ENCODE peak calls at places on chromosomes 1 and 21, in eight cellular contexts. N is AG10803, K is MCF 10A, J is progenitor cell of endocrine pancreas, A is AG09319, Z is Panc1, C is A549, V is hepatocyte. O is an unnamed sample.

GRCh38 chr1:6519935-6520621 is 28.6 kb upstream of the PLEKHG5 start:
- DNase-seq in N (peak; percentile 83), K (peak; percentile 72), J (no peak), A (peak; percentile 59), Z (no peak), C (no peak), V (peak; percentile 78), O (peak; percentile 70)

GRCh38 chr1:54819195-54819536 is 18.0 kb upstream of the TTC22 start:
- DNase-seq in N (no peak), K (no peak), J (no peak), A (no peak), Z (no peak), C (no peak), V (no peak), O (no peak)

GRCh38 chr1:32759997-32760623 is 57.0 kb downstream of the YARS1 start:
- DNase-seq in N (peak; percentile 22), K (peak; percentile 97), J (peak; percentile 90), A (no peak), Z (peak; percentile 47), C (peak; percentile 92), V (peak; percentile 98), O (no peak)

GRCh38 chr1:53617382-53618217 is 121.4 kb downstream of the GLIS1 start:
- DNase-seq in N (peak; percentile 43), K (no peak), J (no peak), A (peak; percentile 28), Z (no peak), C (no peak), V (no peak), O (peak; percentile 23)

GRCh38 chr1:26164036-26164927 is 4.5 kb downstream of the C1orf232 start:
- DNase-seq in N (peak; percentile 8), K (no peak), J (peak; percentile 66), A (no peak), Z (no peak), C (peak; percentile 50), V (peak; percentile 79), O (no peak)

GRCh38 chr1:214377886-214378285 is 96.9 kb downstream of the SMYD2 start:
- DNase-seq in N (peak; percentile 93), K (no peak), J (no peak), A (peak; percentile 51), Z (no peak), C (no peak), V (no peak), O (peak; percentile 77)

GRCh38 chr1:189212606-189213005 is 1265.1 kb downstream of the BRINP3 start:
- DNase-seq in N (no peak), K (no peak), J (no peak), A (no peak), Z (no peak), C (no peak), V (no peak), O (no peak)

GRCh38 chr1:213466578-213466977 is 415.5 kb downstream of the RPS6KC1 start:
- DNase-seq in N (no peak), K (no peak), J (no peak), A (no peak), Z (no peak), C (no peak), V (no peak), O (no peak)

GRCh38 chr1:228309548-228310067 is 97.0 kb downstream of the TRIM11 start:
- DNase-seq in N (no peak), K (no peak), J (no peak), A (no peak), Z (no peak), C (no peak), V (no peak), O (no peak)

GRCh38 chr1:109787845-109788605 is 24.3 kb upstream of the EPS8L3 start:
- DNase-seq in N (no peak), K (no peak), J (no peak), A (no peak), Z (no peak), C (no peak), V (no peak), O (no peak)

GRCh38 chr1:168438626-168439025 is 105.2 kb downstream of the XCL2 start:
- DNase-seq in N (no peak), K (no peak), J (no peak), A (no peak), Z (no peak), C (no peak), V (no peak), O (no peak)

GRCh38 chr1:168441745-168442144 is 102.1 kb downstream of the XCL2 start:
- DNase-seq in N (peak; percentile 4), K (no peak), J (no peak), A (no peak), Z (no peak), C (no peak), V (no peak), O (peak; percentile 13)

GRCh38 chr1:168437821-168438220 is 106.0 kb downstream of the XCL2 start:
- DNase-seq in N (no peak), K (peak; percentile 61), J (no peak), A (no peak), Z (no peak), C (no peak), V (no peak), O (no peak)

GRCh38 chr1:168442931-168443330 is 100.9 kb downstream of the XCL2 start:
- DNase-seq in N (no peak), K (no peak), J (no peak), A (no peak), Z (no peak), C (no peak), V (no peak), O (no peak)

GRCh38 chr1:168439451-168440375 is 104.1 kb downstream of the XCL2 start:
- DNase-seq in N (peak; percentile 91), K (peak; percentile 91), J (peak; percentile 57), A (peak; percentile 79), Z (peak; percentile 36), C (peak; percentile 60), V (peak; percentile 90), O (peak; percentile 85)
- TF ChIP-seq CTCF in N (peak; percentile 88), K (peak; percentile 91), J (peak; percentile 85), A (peak; percentile 88), Z (peak; percentile 84), C (peak; percentile 92), V (peak; percentile 88), O (peak; percentile 93)

DNA sequence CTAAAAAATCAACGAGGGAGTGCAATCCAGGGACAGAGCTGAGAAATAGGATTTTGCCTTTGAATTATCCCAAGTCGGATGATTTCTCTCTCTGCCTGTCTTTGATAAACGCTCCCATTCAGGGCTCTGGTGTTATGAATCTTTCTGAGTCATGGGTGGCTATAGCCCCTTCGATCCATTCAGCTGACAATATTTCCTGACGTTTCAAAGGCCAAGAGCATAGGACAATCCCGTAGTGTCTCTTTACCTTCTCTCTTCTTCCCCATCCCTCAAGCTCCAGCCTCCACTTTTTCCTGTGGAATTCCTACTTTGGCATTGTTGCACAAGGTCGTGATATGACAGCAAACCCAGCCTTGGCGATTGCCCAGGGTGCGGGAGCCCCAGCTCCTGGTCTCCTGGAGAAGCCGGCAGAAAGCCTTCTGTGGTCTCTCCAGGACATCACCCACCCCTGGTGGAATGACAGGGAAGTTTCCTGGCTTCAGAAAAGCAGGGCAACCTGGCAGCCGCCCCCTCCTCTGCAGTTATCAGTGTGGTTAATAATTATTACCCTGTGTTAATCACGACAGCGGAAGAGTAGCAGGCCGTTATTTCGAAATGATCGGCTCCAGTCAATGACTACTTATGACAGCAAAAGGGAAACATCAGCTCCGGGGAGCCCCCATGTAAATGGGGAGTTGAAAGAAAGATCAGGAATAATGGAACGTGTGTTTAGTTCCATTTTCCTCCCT is 8.1 kb upstream of the PLXNA2 start:
- DNase-seq in N (peak; percentile 48), K (no peak), J (peak; percentile 43), A (no peak), Z (no peak), C (peak; percentile 85), V (peak; percentile 50), O (no peak)
- TF ChIP-seq CTCF in N (peak; percentile 65), K (no peak), J (peak; percentile 60), A (peak; percentile 66), Z (peak; percentile 56), C (peak; percentile 62), V (peak; percentile 21), O (peak; percentile 22)

DNA sequence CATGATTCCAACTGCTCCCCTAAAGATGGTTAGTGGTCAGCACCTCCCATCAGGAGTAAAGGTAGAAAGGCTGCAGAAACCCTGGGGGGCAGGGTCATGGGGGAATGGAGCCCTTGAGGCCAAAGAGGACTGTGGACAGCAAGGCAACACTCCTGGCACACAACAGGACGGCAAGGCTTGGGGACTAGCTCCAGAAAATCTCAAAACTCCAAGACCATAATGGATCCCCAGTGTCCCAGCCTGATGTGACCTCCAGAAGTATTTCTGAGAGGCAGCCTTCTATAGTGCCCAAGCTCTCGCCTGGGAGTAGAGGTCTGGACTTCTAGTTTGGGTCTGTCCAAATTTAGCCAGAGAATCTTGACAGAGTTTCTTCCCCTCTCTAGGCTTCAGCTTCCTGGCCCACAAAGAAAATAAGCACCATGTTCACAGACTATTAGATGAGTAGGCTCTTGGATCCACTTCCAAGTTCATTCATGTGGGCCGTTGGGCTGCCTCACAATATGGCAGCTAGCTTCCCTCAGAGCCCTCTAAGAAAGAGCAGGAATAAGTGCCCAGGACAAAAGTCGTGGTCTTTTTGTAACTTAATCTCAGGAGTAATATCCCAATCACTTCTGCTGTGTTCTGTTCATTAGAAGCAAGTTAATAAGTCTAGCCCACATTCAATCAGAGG is 6.9 kb downstream of the CD2 start:
- DNase-seq in N (no peak), K (no peak), J (no peak), A (no peak), Z (no peak), C (no peak), V (no peak), O (no peak)
- TF ChIP-seq CTCF in N (no peak), K (no peak), J (no peak), A (no peak), Z (no peak), C (no peak), V (no peak), O (no peak)

GRCh38 chr1:18232052-18232451 is 124.5 kb downstream of the IGSF21 start:
- DNase-seq in N (no peak), K (no peak), J (no peak), A (no peak), Z (no peak), C (no peak), V (no peak), O (no peak)
- TF ChIP-seq CTCF in N (peak; percentile 26), K (peak; percentile 29), J (peak; percentile 37), A (no peak), Z (peak; percentile 38), C (no peak), V (no peak), O (peak; percentile 68)

DNA sequence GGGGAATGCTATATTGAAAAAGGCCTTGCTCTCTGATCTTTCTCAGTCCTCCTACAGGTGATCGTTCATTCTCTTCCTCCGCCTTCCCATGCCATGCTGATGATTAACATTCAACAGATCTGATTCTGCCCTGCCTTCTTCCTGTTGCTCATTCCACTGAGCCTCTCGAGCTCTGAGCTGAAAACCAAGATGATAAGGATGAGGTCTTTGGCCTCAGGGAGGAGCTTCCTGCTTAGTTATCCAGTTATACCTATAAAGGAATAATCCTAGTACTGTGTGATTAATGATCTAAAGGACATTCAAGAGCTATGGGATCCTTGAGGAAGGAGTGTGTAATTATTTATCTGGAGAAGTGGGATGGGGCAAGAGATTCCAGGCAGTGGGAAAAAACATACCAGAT is 25.2 kb upstream of the MAP3K7CL start:
- DNase-seq in N (no peak), K (peak; percentile 27), J (no peak), A (no peak), Z (no peak), C (no peak), V (peak; percentile 65), O (peak; percentile 59)
- TF ChIP-seq CTCF in N (no peak), K (no peak), J (no peak), A (no peak), Z (no peak), C (no peak), V (no peak), O (no peak)